ENCODE peak calls at places on chromosomes 2 and 18, in five cellular contexts. S is anterior cingulate cortex, R is lower lobe of right lung, L is lung microvascular endothelial cell, K is amygdala. N is an unnamed sample.

GRCh38 chr2:241897231-241897916 is 27.8 kb downstream of the RTP5 start:
- DNase-seq in R (no peak), L (no peak), K (no peak), S (no peak), N (no peak)

GRCh38 chr2:147231607-147232006 is 613.2 kb upstream of the ACVR2A start:
- DNase-seq in K (no peak), L (no peak), S (no peak), R (no peak), N (no peak)

GRCh38 chr2:111071480-111072143 is 49.1 kb upstream of the BCL2L11 start:
- DNase-seq in R (no peak), S (no peak), L (peak; percentile 98), K (no peak), N (peak; percentile 15)

GRCh38 chr18:8718401-8718913 is 13.1 kb downstream of the MTCL1 start:
- DNase-seq in S (no peak), K (no peak), L (no peak), R (no peak), N (no peak)

GRCh38 chr2:20536619-20537422 is 89.9 kb downstream of the RHOB start:
- DNase-seq in L (no peak), K (peak; percentile 27), R (no peak), S (peak; percentile 42), N (no peak)

GRCh38 chr2:99066602-99067001 is 74.9 kb upstream of the C2orf15 start:
- DNase-seq in K (no peak), S (no peak), L (peak; percentile 84), R (no peak), N (peak; percentile 77)

GRCh38 chr2:104286806-104287205 is 567.1 kb upstream of the POU3F3 start:
- DNase-seq in L (no peak), S (no peak), R (no peak), K (no peak), N (no peak)

GRCh38 chr2:1749750-1750149 is 5.4 kb upstream of the PXDN start:
- DNase-seq in L (no peak), R (no peak), K (no peak), S (no peak), N (no peak)

GRCh38 chr2:28134262-28134812 is 243.8 kb downstream of the BABAM2 start:
- DNase-seq in K (no peak), L (no peak), R (peak; percentile 52), S (no peak), N (peak; percentile 56)

GRCh38 chr2:223591596-223591995 is 10.6 kb downstream of the SCG2 start:
- DNase-seq in S (no peak), L (no peak), R (no peak), K (no peak), N (no peak)

GRCh38 chr18:74508821-74509225 is 12.7 kb downstream of the CNDP2 start:
- DNase-seq in L (no peak), K (no peak), R (no peak), S (no peak), N (no peak)

GRCh38 chr2:120771111-120771555 is 35.5 kb downstream of the GLI2 start:
- DNase-seq in S (no peak), L (no peak), R (peak; percentile 44), K (no peak), N (no peak)

GRCh38 chr18:58856881-58857280 is 7.8 kb upstream of the ZNF532 start:
- DNase-seq in L (peak; percentile 36), S (no peak), K (no peak), R (no peak), N (peak; percentile 22)